ENCODE peak calls at places on chromosome X, in nine cellular contexts. J, R, V, H, G, L, Z, Q and E are unnamed samples.

GRCh38 chrX:104921606-104922205 is 298.8 kb downstream of the TEX13A start:
- DNase-seq in J (no peak), R (no peak), V (no peak), H (peak), G (no peak), L (no peak), Z (no peak), Q (no peak), E (no peak)

GRCh38 chrX:68820476-68821110 is 8.2 kb upstream of the EFNB1 start:
- DNase-seq in J (no peak), R (no peak), V (no peak), H (no peak), G (no peak), L (no peak), Z (no peak), Q (no peak), E (no peak)

GRCh38 chrX:65932173-65933084 is 107.5 kb downstream of the VSIG4 start:
- DNase-seq in J (peak), R (no peak), V (no peak), H (no peak), G (no peak), L (no peak), Z (no peak), Q (no peak), E (no peak)

GRCh38 chrX:7147431-7147977 is at the start of gene STS:
- DNase-seq in J (peak), R (peak), V (peak), H (peak), G (peak), L (no peak), Z (peak), Q (peak), E (peak)

GRCh38 chrX:1468250-1468772 is 15.6 kb upstream of the ASMTL start:
- DNase-seq in J (peak), R (peak), V (peak), H (no peak), G (peak), L (peak), Z (peak), Q (peak), E (peak)

GRCh38 chrX:80022363-80023031 is 7.9 kb downstream of the TBX22 start:
- DNase-seq in J (no peak), R (no peak), V (no peak), H (no peak), G (no peak), L (no peak), Z (no peak), Q (no peak), E (no peak)

GRCh38 chrX:70301716-70302115 is 11.8 kb downstream of the KIF4A start:
- DNase-seq in J (no peak), R (no peak), V (peak), H (no peak), G (peak), L (no peak), Z (peak), Q (no peak), E (peak)

GRCh38 chrX:38519651-38520050 is 41.7 kb upstream of the TSPAN7 start:
- DNase-seq in J (no peak), R (no peak), V (no peak), H (no peak), G (no peak), L (no peak), Z (no peak), Q (no peak), E (no peak)

GRCh38 chrX:39677987-39678840 is 419.5 kb downstream of the BCOR start:
- DNase-seq in J (no peak), R (no peak), V (no peak), H (no peak), G (no peak), L (no peak), Z (no peak), Q (no peak), E (no peak)

GRCh38 chrX:17713288-17713687 is 24.0 kb upstream of the SCML1 start:
- DNase-seq in J (no peak), R (no peak), V (no peak), H (no peak), G (no peak), L (no peak), Z (no peak), Q (no peak), E (no peak)

GRCh38 chrX:139766545-139766983 is 58.6 kb upstream of the MCF2 start:
- DNase-seq in J (no peak), R (no peak), V (no peak), H (no peak), G (no peak), L (peak), Z (no peak), Q (no peak), E (no peak)

GRCh38 chrX:79366888-79367749 is at the start of gene ITM2A:
- DNase-seq in J (no peak), R (peak), V (no peak), H (peak), G (peak), L (peak), Z (no peak), Q (peak), E (peak)

DNA sequence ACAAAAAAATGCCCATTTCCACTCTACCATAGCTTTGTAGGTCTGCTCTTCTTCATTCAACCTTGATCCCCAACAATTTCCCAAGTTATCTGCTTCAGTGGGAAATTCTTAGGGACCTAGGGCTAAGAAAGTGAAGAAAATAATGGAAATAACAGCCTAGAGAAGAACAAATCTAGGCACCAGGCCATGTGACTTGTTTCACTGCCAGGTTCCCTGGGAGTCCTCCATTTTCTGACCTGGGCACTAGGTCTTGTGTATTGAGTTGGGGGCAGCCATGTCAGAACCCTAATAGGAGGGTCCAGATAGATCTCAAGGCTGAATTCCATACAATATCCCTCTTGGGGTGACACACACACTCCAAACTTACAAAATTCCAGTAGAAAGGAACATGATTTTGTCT is 194.6 kb upstream of the STK26 start:
- DNase-seq in J (no peak), R (no peak), V (no peak), H (no peak), G (no peak), L (no peak), Z (no peak), Q (no peak), E (no peak)
- H3K4me3 ChIP-seq in J (no peak), R (peak), V (no peak), H (no peak), G (peak), L (no peak), Z (no peak), Q (no peak), E (no peak)

DNA sequence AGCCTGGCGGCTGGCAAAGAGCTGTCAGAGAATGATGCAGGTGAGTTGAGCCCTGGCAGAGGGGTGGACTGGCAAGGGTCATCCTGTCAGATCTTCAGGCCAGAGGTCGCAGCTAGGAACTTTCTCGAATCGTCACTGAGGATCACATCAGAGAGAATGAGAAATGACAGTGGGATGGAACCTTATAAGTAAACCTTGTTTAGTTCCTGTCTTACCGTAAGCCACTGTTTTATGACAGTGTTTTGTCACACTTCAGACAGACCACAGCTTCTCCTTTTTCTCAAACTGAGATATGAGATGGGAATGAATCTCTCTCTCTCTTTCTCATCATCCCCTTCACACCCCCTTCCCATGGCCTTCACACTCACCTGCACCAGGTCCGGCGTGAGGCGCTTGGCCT is 9.3 kb downstream of the DIPK2B start:
- DNase-seq in J (no peak), R (no peak), V (no peak), H (no peak), G (no peak), L (no peak), Z (no peak), Q (no peak), E (no peak)
- H3K4me3 ChIP-seq in J (no peak), R (no peak), V (no peak), H (no peak), G (no peak), L (no peak), Z (no peak), Q (no peak), E (no peak)

DNA sequence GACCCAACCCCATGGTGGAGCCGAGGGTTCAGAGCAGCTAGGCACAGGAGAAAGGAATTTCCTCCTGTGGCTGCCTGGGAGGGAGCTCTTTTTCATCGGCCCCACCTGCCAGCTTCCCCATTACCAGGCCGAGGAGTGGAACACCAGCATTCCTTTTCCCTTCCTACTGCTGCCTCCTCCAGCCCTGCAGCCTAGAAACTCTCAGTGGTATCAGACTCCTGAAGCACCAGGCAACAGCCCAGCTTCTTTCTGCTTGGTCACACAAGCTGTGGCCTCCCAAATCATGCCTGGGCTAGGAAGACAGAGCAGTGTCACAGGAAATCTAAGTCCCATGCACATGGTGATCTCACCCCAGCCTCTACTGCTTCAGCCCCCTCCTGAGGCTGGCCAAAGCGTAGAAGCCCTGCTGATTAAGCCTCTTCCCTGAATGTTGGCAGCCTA is 30.1 kb downstream of the RTL5 start:
- DNase-seq in J (no peak), R (no peak), V (no peak), H (no peak), G (no peak), L (no peak), Z (no peak), Q (no peak), E (no peak)
- H3K4me3 ChIP-seq in J (no peak), R (no peak), V (no peak), H (no peak), G (no peak), L (no peak), Z (no peak), Q (no peak), E (no peak)

GRCh38 chrX:2629316-2630168 is 61.6 kb upstream of the CD99 start:
- DNase-seq in J (peak), R (no peak), V (no peak), H (no peak), G (no peak), L (peak), Z (no peak), Q (no peak), E (no peak)

GRCh38 chrX:2632533-2633504 is 58.3 kb upstream of the CD99 start:
- DNase-seq in J (peak), R (peak), V (peak), H (no peak), G (no peak), L (peak), Z (no peak), Q (no peak), E (no peak)

GRCh38 chrX:2628751-2629315 is 62.3 kb upstream of the CD99 start:
- DNase-seq in J (peak), R (no peak), V (no peak), H (no peak), G (no peak), L (peak), Z (no peak), Q (no peak), E (no peak)

GRCh38 chrX:2635366-2635765 is 55.7 kb upstream of the CD99 start:
- DNase-seq in J (no peak), R (peak), V (no peak), H (no peak), G (no peak), L (no peak), Z (peak), Q (no peak), E (no peak)

DNA sequence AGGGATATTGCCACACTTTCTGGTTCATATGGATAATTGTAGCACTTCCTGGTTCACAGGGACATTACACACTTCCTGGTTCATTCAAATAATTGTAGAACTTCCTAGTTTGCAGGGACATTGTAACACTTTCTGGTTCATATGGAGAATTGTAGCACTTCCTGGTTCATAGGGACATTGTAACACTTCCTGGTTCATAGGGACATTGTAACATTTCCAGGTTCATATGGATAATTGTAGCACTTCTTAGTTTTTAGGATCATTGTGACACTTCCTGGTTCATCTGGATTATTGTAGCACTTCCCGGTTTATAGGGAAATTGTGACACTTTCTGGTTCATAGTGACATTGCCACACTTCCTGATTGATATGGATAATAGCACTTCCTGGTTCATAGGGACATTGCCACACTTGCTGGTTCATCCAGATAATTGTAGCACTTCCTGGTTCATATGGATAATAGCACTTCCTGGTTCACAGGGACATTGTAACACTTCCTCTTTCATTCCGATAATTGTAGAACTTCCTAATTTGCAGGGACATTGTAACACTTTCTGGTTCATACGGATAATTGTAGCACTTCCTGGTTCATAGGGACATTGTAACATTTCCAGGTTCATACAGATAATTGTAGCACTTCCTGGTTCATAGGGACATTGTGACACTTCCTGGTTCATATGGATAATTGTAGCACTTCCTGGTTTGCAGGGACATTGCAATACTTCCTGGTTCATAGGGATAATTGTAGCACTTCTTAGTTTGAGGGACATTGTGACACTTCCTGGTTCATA is 59.2 kb upstream of the CD99 start:
- DNase-seq in J (peak), R (no peak), V (no peak), H (no peak), G (no peak), L (peak), Z (no peak), Q (no peak), E (no peak)
- H3K4me3 ChIP-seq in J (peak), R (no peak), V (no peak), H (no peak), G (no peak), L (no peak), Z (no peak), Q (no peak), E (no peak)

GRCh38 chrX:154019633-154020499 is at the start of gene IRAK1:
- DNase-seq in J (peak), R (peak), V (no peak), H (peak), G (peak), L (no peak), Z (peak), Q (peak), E (peak)

GRCh38 chrX:154022716-154023115 is 3.0 kb upstream of the IRAK1 start:
- DNase-seq in J (no peak), R (no peak), V (no peak), H (no peak), G (no peak), L (no peak), Z (no peak), Q (no peak), E (no peak)

GRCh38 chrX:154020500-154021115 is 906 bp upstream of the IRAK1 start:
- DNase-seq in J (peak), R (no peak), V (no peak), H (no peak), G (no peak), L (no peak), Z (no peak), Q (no peak), E (no peak)

GRCh38 chrX:154022108-154022507 is 2.4 kb upstream of the IRAK1 start:
- DNase-seq in J (no peak), R (no peak), V (no peak), H (no peak), G (no peak), L (no peak), Z (no peak), Q (no peak), E (no peak)

DNA sequence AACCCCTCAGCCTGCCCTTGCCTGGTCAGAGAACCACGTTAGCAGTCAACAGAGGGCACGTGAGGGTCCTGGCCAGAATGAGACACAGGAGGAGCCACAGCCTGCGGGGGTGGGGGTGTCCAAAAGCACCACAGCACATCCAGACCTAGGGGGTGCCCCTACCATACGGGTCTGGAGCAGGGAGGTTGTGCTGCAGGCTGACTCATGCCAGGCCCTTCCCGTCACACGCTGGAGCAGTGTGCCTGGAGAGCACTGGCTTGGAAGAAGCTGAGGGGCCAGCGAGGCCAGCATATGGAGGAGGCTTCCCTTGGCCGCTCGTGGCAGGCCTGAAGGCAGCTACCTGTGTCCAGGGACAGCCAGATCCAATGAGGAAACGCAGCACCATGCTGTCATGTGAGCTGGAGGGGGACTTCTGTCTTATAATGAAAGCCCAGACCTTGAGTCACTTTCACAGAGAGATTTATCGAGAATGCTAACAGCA is 1.5 kb upstream of the IRAK1 start:
- DNase-seq in J (no peak), R (peak), V (peak), H (no peak), G (peak), L (no peak), Z (peak), Q (no peak), E (peak)
- H3K4me3 ChIP-seq in J (peak), R (no peak), V (no peak), H (no peak), G (no peak), L (peak), Z (no peak), Q (no peak), E (no peak)

GRCh38 chrX:153828308-153828707 is 2.0 kb downstream of the PDZD4 start:
- DNase-seq in J (no peak), R (no peak), V (no peak), H (no peak), G (no peak), L (no peak), Z (no peak), Q (no peak), E (no peak)
- H3K4me3 ChIP-seq in J (no peak), R (no peak), V (no peak), H (no peak), G (no peak), L (no peak), Z (no peak), Q (peak), E (no peak)

DNA sequence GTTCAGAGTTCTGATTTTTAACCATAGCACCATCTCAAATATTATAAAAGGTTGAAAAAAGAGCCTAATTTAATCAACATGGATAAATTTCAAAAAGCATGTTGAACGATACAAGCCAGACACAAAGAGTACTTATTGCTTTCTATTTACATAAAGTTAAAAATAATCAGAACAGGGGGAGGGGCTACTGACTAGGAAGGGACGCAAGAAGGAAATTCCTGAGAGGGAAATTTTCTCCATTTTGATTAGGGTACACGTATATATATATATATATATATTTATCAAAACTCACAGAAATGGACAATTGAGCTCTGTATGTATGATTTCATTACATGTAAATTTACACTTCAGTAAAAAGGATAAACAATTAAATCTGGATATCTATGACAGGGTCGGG is 482 bp upstream of the MBTPS2 start:
- DNase-seq in J (peak), R (peak), V (peak), H (no peak), G (peak), L (no peak), Z (no peak), Q (no peak), E (peak)
- H3K4me3 ChIP-seq in J (peak), R (peak), V (peak), H (peak), G (peak), L (peak), Z (peak), Q (peak), E (peak)